ENCODE peak calls at places on chromosomes 12 and 14, in five cellular contexts. M is T-helper 1 cell, X is coronary artery, C is activated T-cell treated with anti-CD3 and anti-CD28 coated beads for 48 hours, D is MCF 10A. J is an unnamed sample.

GRCh38 chr14:62694075-62694474 is 351.2 kb downstream of the KCNH5 start:
- DNase-seq in M (no peak), X (no peak), C (no peak), D (peak; percentile 63), J (no peak)

GRCh38 chr12:63480186-63480585 is 188.1 kb downstream of the DPY19L2 start:
- DNase-seq in M (no peak), X (no peak), C (no peak), D (no peak), J (no peak)

GRCh38 chr12:78290606-78291345 is 460.1 kb downstream of the NAV3 start:
- DNase-seq in M (no peak), X (no peak), C (no peak), D (peak; percentile 90), J (no peak)

GRCh38 chr12:108609535-108610335 is 11.9 kb upstream of the TMEM119 start:
- DNase-seq in M (no peak), X (no peak), C (no peak), D (no peak), J (no peak)

GRCh38 chr14:105337966-105338365 is 23.4 kb downstream of the PACS2 start:
- DNase-seq in M (no peak), X (no peak), C (no peak), D (no peak), J (no peak)

GRCh38 chr12:53538209-53538689 is 31.0 kb upstream of the NPFF start:
- DNase-seq in M (no peak), X (no peak), C (no peak), D (peak; percentile 74), J (no peak)

GRCh38 chr14:73834258-73834620 is 17.4 kb upstream of the PTGR2 start:
- DNase-seq in M (no peak), X (no peak), C (no peak), D (no peak), J (no peak)

GRCh38 chr12:109153711-109154434 is 37.5 kb downstream of the ACACB start:
- DNase-seq in M (no peak), X (peak; percentile 73), C (no peak), D (peak; percentile 5), J (no peak)

GRCh38 chr14:99316281-99317163 is 44.5 kb upstream of the BCL11B start:
- DNase-seq in M (no peak), X (no peak), C (no peak), D (no peak), J (no peak)

GRCh38 chr12:123151679-123152454 is 977 bp upstream of the PITPNM2 start:
- DNase-seq in M (no peak), X (no peak), C (no peak), D (no peak), J (no peak)